ENCODE peak calls at places on chromosome 17, in six cellular contexts. One of them, this sample, is unnamed.

GRCh38 chr17:48037036-48037881 is at the start of gene COPZ2:
- DNase-seq in fibroblast of mammary gland: peak
- DNase-seq in ovary: no peak
- DNase-seq in WTC11: peak
- DNase-seq in ascending aorta: peak
- DNase-seq in lower lobe of right lung: peak
- DNase-seq in this sample: peak

GRCh38 chr17:40095944-40096791 is 4.2 kb downstream of the NR1D1 start:
- DNase-seq in fibroblast of mammary gland: peak
- DNase-seq in ovary: no peak
- DNase-seq in WTC11: no peak
- DNase-seq in ascending aorta: peak
- DNase-seq in lower lobe of right lung: peak
- DNase-seq in this sample: no peak

GRCh38 chr17:72053069-72053846 is 67.6 kb upstream of the SOX9 start:
- DNase-seq in fibroblast of mammary gland: no peak
- DNase-seq in ovary: no peak
- DNase-seq in WTC11: peak
- DNase-seq in ascending aorta: no peak
- DNase-seq in lower lobe of right lung: no peak
- DNase-seq in this sample: no peak

GRCh38 chr17:61955621-61956020 is 27.8 kb upstream of the INTS2 start:
- DNase-seq in fibroblast of mammary gland: no peak
- DNase-seq in ovary: no peak
- DNase-seq in WTC11: no peak
- DNase-seq in ascending aorta: no peak
- DNase-seq in lower lobe of right lung: no peak
- DNase-seq in this sample: no peak

GRCh38 chr17:1455291-1455747 is 713 bp downstream of the CRK start:
- DNase-seq in fibroblast of mammary gland: peak
- DNase-seq in ovary: peak
- DNase-seq in WTC11: peak
- DNase-seq in ascending aorta: peak
- DNase-seq in lower lobe of right lung: peak
- DNase-seq in this sample: peak

GRCh38 chr17:17575360-17576251 is 15.9 kb downstream of the PEMT start:
- DNase-seq in fibroblast of mammary gland: peak
- DNase-seq in ovary: peak
- DNase-seq in WTC11: no peak
- DNase-seq in ascending aorta: no peak
- DNase-seq in lower lobe of right lung: no peak
- DNase-seq in this sample: no peak

GRCh38 chr17:61768405-61768804 is 94.9 kb downstream of the BRIP1 start:
- DNase-seq in fibroblast of mammary gland: no peak
- DNase-seq in ovary: no peak
- DNase-seq in WTC11: no peak
- DNase-seq in ascending aorta: no peak
- DNase-seq in lower lobe of right lung: no peak
- DNase-seq in this sample: no peak

GRCh38 chr17:68197091-68197996 is 50.5 kb upstream of the AMZ2 start:
- DNase-seq in fibroblast of mammary gland: no peak
- DNase-seq in ovary: no peak
- DNase-seq in WTC11: peak
- DNase-seq in ascending aorta: no peak
- DNase-seq in lower lobe of right lung: no peak
- DNase-seq in this sample: no peak

GRCh38 chr17:79654960-79655382 is 44.1 kb upstream of the RBFOX3 start:
- DNase-seq in fibroblast of mammary gland: no peak
- DNase-seq in ovary: peak
- DNase-seq in WTC11: no peak
- DNase-seq in ascending aorta: peak
- DNase-seq in lower lobe of right lung: no peak
- DNase-seq in this sample: no peak

GRCh38 chr17:78689029-78689428 is 93.0 kb downstream of the CYTH1 start:
- DNase-seq in fibroblast of mammary gland: no peak
- DNase-seq in ovary: no peak
- DNase-seq in WTC11: no peak
- DNase-seq in ascending aorta: no peak
- DNase-seq in lower lobe of right lung: no peak
- DNase-seq in this sample: no peak

GRCh38 chr17:79792984-79793923 is 3.6 kb downstream of the CBX8 start:
- DNase-seq in fibroblast of mammary gland: peak
- DNase-seq in ovary: peak
- DNase-seq in WTC11: peak
- DNase-seq in ascending aorta: no peak
- DNase-seq in lower lobe of right lung: no peak
- DNase-seq in this sample: no peak

GRCh38 chr17:58595194-58595792 is 80.9 kb upstream of the MTMR4 start:
- DNase-seq in fibroblast of mammary gland: no peak
- DNase-seq in ovary: no peak
- DNase-seq in WTC11: no peak
- DNase-seq in ascending aorta: no peak
- DNase-seq in lower lobe of right lung: no peak
- DNase-seq in this sample: no peak

GRCh38 chr17:21039839-21040575 is 2.8 kb downstream of the USP22 start:
- DNase-seq in fibroblast of mammary gland: peak
- DNase-seq in ovary: peak
- DNase-seq in WTC11: no peak
- DNase-seq in ascending aorta: no peak
- DNase-seq in lower lobe of right lung: no peak
- DNase-seq in this sample: no peak
- TF ChIP-seq CTCF in fibroblast of mammary gland: peak
- TF ChIP-seq CTCF in ovary: no peak
- TF ChIP-seq CTCF in WTC11: no peak
- TF ChIP-seq CTCF in ascending aorta: no peak
- TF ChIP-seq CTCF in lower lobe of right lung: peak
- TF ChIP-seq CTCF in this sample: peak

GRCh38 chr17:9298776-9299295 is 276.8 kb downstream of the STX8 start:
- DNase-seq in fibroblast of mammary gland: no peak
- DNase-seq in ovary: no peak
- DNase-seq in WTC11: no peak
- DNase-seq in ascending aorta: no peak
- DNase-seq in lower lobe of right lung: no peak
- DNase-seq in this sample: no peak
- TF ChIP-seq CTCF in fibroblast of mammary gland: no peak
- TF ChIP-seq CTCF in ovary: no peak
- TF ChIP-seq CTCF in WTC11: no peak
- TF ChIP-seq CTCF in ascending aorta: no peak
- TF ChIP-seq CTCF in lower lobe of right lung: no peak
- TF ChIP-seq CTCF in this sample: no peak

DNA sequence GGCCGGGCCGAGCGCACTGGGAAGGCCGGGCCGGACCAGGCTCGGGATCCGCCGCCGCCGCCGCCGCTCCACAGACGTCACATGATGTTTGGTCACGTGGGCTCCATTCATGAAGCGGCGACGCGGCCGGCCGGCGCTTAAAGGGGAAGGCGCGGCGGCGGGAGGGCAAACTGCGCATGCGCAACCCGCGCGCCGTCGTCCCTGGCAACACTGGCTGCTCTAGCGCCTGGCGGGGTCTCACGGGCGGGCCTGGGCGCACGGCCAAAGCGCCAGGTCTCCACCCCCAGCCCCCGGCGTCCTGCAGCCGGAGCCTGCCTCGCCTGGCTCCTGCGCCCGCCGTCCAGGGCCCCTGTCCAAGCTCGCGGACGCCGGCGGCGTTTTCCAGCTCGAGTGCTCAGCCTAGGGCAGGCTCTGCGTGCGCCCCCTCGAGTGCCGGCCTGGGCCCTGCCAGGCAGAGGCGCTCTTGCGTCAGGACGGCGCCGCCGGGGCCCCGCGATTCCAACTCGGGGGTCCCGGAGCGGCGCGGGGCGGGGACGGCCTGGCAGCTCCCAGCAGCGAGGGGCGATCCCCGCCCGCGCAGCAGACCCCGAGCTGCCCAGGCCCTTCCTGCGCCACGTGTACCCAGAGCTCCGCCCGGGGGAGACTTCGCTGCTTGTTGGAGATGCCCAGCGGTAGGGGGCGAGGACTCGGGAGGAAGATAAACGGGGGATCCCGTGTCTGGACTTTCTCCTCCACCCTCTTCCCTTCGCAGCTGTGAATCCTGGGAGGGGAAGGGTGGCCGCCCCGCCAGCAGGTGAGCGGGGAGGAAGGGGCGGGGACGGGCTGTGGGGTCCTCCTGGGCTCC is at the start of gene MAFG:
- DNase-seq in fibroblast of mammary gland: peak
- DNase-seq in ovary: peak
- DNase-seq in WTC11: peak
- DNase-seq in ascending aorta: peak
- DNase-seq in lower lobe of right lung: peak
- DNase-seq in this sample: peak
- TF ChIP-seq CTCF in fibroblast of mammary gland: peak
- TF ChIP-seq CTCF in ovary: peak
- TF ChIP-seq CTCF in WTC11: no peak
- TF ChIP-seq CTCF in ascending aorta: peak
- TF ChIP-seq CTCF in lower lobe of right lung: peak
- TF ChIP-seq CTCF in this sample: peak

DNA sequence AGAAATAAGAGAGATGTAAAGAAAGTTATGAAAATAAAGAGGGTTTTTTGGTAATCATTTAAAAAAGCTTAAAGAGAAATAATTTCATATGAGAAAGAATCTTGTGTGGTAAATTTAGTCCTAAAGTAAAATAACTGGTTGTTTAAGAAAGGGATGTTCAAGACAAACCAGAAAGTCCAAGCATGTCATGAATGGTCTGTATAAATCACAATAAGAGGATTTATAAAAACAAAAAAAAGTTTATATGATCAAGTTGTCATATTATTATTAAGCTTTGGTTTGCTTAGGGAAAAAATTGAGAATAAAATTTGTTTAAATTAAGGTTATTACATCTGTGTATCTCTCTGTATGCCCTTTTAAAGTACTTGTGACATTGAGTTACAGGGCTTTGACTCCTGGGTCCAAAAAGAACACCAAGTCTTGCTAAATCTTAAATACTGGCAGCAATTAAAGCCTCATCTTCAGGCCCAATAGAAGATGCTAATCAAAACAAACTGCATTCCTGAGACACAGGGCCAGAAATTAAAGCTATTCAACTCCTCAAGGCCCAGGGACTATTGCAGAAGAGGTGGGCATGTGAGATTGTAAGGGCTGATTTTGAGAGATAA is 15.6 kb upstream of the TRIM25 start:
- DNase-seq in fibroblast of mammary gland: peak
- DNase-seq in ovary: no peak
- DNase-seq in WTC11: no peak
- DNase-seq in ascending aorta: no peak
- DNase-seq in lower lobe of right lung: no peak
- DNase-seq in this sample: no peak
- TF ChIP-seq CTCF in fibroblast of mammary gland: no peak
- TF ChIP-seq CTCF in ovary: no peak
- TF ChIP-seq CTCF in WTC11: no peak
- TF ChIP-seq CTCF in ascending aorta: no peak
- TF ChIP-seq CTCF in lower lobe of right lung: no peak
- TF ChIP-seq CTCF in this sample: no peak

DNA sequence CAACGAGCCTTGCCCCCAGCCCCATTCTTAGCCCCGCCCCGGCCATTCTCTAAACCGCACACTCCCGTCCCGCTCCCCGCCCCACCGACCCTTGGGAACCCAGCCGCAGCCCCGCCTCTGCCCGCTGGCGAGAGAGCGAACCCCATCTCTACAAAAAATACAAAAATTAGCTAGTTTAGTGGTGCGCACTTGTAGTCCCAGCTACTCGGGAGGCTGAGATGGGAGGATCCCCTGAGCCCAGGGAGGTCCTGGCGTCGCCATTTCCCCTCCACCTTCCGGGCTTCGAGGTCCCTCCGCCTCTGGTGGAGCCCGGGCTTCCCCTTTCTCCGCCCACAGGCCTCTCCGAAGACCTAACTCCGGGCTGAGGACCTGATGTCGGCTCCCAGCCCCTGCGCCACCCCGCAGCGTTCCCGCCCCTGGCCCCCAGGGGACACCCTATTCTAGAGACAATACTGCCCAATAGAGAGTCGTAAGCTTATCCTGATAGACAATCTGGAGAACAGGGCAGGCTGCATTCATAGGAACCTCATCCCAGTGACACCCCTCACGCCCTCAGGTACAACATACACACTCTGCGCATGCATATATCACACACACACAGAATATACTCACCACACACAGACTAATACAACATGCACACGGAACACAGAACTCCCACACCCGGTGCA is 483 bp upstream of the PROCA1 start:
- DNase-seq in fibroblast of mammary gland: no peak
- DNase-seq in ovary: no peak
- DNase-seq in WTC11: peak
- DNase-seq in ascending aorta: peak
- DNase-seq in lower lobe of right lung: peak
- DNase-seq in this sample: peak
- TF ChIP-seq CTCF in fibroblast of mammary gland: no peak
- TF ChIP-seq CTCF in ovary: no peak
- TF ChIP-seq CTCF in WTC11: no peak
- TF ChIP-seq CTCF in ascending aorta: no peak
- TF ChIP-seq CTCF in lower lobe of right lung: no peak
- TF ChIP-seq CTCF in this sample: no peak

DNA sequence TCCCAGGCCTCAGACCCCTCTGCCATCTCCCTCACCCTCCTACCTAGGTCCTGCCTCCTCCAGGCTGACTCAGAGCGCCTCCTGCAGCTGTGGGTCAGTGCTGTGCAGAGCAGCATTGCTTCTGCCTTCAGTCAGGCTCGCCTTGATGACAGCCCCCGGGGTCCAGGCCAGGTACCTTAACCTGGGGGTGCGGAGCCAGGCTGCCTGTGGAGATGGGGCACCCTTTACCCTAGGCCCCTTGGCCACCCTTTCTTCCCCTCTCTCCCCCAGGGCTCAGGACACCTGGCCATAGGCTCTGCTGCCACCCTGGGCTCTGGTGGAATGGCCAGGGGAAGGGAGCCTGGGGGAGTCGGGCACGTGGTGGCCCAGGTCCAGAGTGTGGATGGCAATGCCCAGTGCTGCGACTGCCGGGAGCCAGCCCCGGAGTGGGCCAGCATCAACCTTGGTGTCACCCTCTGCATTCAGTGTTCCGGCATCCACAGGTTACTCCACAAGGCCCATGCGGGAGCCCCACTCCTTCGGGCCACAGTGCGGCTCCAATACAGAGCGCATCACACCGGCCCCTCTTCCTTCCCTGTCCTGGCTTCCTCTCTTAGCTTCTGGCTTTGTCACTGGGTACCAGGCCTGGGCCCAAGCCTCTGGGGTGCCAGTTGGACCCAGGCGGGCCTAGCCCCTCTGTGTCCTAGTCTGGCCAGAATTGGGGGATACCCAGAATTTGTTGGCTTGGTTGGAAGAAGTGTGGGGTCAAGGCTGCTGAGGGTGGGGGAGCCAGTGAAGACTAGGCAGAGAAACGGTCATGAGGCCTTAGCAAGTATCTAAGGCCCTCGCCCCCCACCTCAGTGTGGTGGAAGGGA is 5.0 kb upstream of the KCTD11 start:
- DNase-seq in fibroblast of mammary gland: no peak
- DNase-seq in ovary: no peak
- DNase-seq in WTC11: no peak
- DNase-seq in ascending aorta: no peak
- DNase-seq in lower lobe of right lung: no peak
- DNase-seq in this sample: no peak
- TF ChIP-seq CTCF in fibroblast of mammary gland: no peak
- TF ChIP-seq CTCF in ovary: no peak
- TF ChIP-seq CTCF in WTC11: no peak
- TF ChIP-seq CTCF in ascending aorta: no peak
- TF ChIP-seq CTCF in lower lobe of right lung: no peak
- TF ChIP-seq CTCF in this sample: no peak

GRCh38 chr17:75896360-75897075 is at the start of gene TRIM65:
- DNase-seq in fibroblast of mammary gland: peak
- DNase-seq in ovary: peak
- DNase-seq in WTC11: peak
- DNase-seq in ascending aorta: peak
- DNase-seq in lower lobe of right lung: peak
- DNase-seq in this sample: peak
- TF ChIP-seq CTCF in fibroblast of mammary gland: no peak
- TF ChIP-seq CTCF in ovary: peak
- TF ChIP-seq CTCF in WTC11: no peak
- TF ChIP-seq CTCF in ascending aorta: peak
- TF ChIP-seq CTCF in lower lobe of right lung: peak
- TF ChIP-seq CTCF in this sample: peak